ENCODE peak calls at places on chromosomes 7 and 10, in eight cellular contexts. One of them, this sample, is unnamed.

GRCh38 chr10:5890519-5890878 is 456 bp downstream of the FBH1 start:
- DNase-seq in AG09319: no peak
- DNase-seq in WTC11: peak; percentile 18
- DNase-seq in Jurkat, Clone E6-1: no peak
- DNase-seq in OCI-LY7: peak; percentile 29
- DNase-seq in naive thymus-derived CD8-positive, alpha-beta T cell: peak; percentile 7
- DNase-seq in MV-4-11: no peak
- DNase-seq in kidney glomerular epithelial cell: no peak
- DNase-seq in this sample: no peak

GRCh38 chr7:131909151-131909768 is 352.8 kb upstream of the PODXL start:
- DNase-seq in OCI-LY7: no peak
- DNase-seq in AG09319: no peak
- DNase-seq in Jurkat, Clone E6-1: no peak
- DNase-seq in kidney glomerular epithelial cell: no peak
- DNase-seq in WTC11: peak; percentile 59
- DNase-seq in naive thymus-derived CD8-positive, alpha-beta T cell: no peak
- DNase-seq in MV-4-11: no peak
- DNase-seq in this sample: no peak

GRCh38 chr10:122154733-122155366 is 116.2 kb upstream of the BTBD16 start:
- DNase-seq in OCI-LY7: no peak
- DNase-seq in Jurkat, Clone E6-1: no peak
- DNase-seq in MV-4-11: no peak
- DNase-seq in kidney glomerular epithelial cell: no peak
- DNase-seq in AG09319: peak; percentile 59
- DNase-seq in naive thymus-derived CD8-positive, alpha-beta T cell: no peak
- DNase-seq in WTC11: peak; percentile 58
- DNase-seq in this sample: no peak

GRCh38 chr7:12685550-12685949 is 1.9 kb upstream of the ARL4A start:
- DNase-seq in naive thymus-derived CD8-positive, alpha-beta T cell: peak; percentile 42
- DNase-seq in Jurkat, Clone E6-1: peak; percentile 17
- DNase-seq in MV-4-11: peak; percentile 60
- DNase-seq in AG09319: no peak
- DNase-seq in kidney glomerular epithelial cell: peak; percentile 21
- DNase-seq in OCI-LY7: peak; percentile 7
- DNase-seq in WTC11: peak; percentile 58
- DNase-seq in this sample: no peak

GRCh38 chr10:74976565-74976964 is 134.9 kb upstream of the SAMD8 start:
- DNase-seq in WTC11: no peak
- DNase-seq in OCI-LY7: peak; percentile 6
- DNase-seq in MV-4-11: no peak
- DNase-seq in naive thymus-derived CD8-positive, alpha-beta T cell: no peak
- DNase-seq in kidney glomerular epithelial cell: no peak
- DNase-seq in AG09319: no peak
- DNase-seq in Jurkat, Clone E6-1: no peak
- DNase-seq in this sample: no peak

GRCh38 chr10:77505431-77506334 is 131.9 kb downstream of the KCNMA1 start:
- DNase-seq in WTC11: no peak
- DNase-seq in naive thymus-derived CD8-positive, alpha-beta T cell: no peak
- DNase-seq in kidney glomerular epithelial cell: peak; percentile 95
- DNase-seq in AG09319: peak; percentile 62
- DNase-seq in MV-4-11: peak; percentile 27
- DNase-seq in OCI-LY7: no peak
- DNase-seq in Jurkat, Clone E6-1: no peak
- DNase-seq in this sample: no peak

GRCh38 chr7:116632349-116632748 is 39.6 kb upstream of the MET start:
- DNase-seq in MV-4-11: peak; percentile 30
- DNase-seq in OCI-LY7: no peak
- DNase-seq in AG09319: no peak
- DNase-seq in naive thymus-derived CD8-positive, alpha-beta T cell: no peak
- DNase-seq in WTC11: no peak
- DNase-seq in Jurkat, Clone E6-1: no peak
- DNase-seq in kidney glomerular epithelial cell: no peak
- DNase-seq in this sample: no peak

GRCh38 chr7:144397086-144397485 is 6.4 kb downstream of the NOBOX start:
- DNase-seq in AG09319: no peak
- DNase-seq in kidney glomerular epithelial cell: no peak
- DNase-seq in MV-4-11: no peak
- DNase-seq in OCI-LY7: no peak
- DNase-seq in naive thymus-derived CD8-positive, alpha-beta T cell: no peak
- DNase-seq in WTC11: no peak
- DNase-seq in Jurkat, Clone E6-1: no peak
- DNase-seq in this sample: no peak

GRCh38 chr10:35834916-35835499 is 192.9 kb upstream of the FZD8 start:
- DNase-seq in MV-4-11: no peak
- DNase-seq in Jurkat, Clone E6-1: no peak
- DNase-seq in naive thymus-derived CD8-positive, alpha-beta T cell: no peak
- DNase-seq in WTC11: no peak
- DNase-seq in AG09319: no peak
- DNase-seq in OCI-LY7: no peak
- DNase-seq in kidney glomerular epithelial cell: no peak
- DNase-seq in this sample: no peak

This sample was measured in NCI-H446 treated with DMSO at 0.1 percent for 48 hours.